ENCODE peak calls at places on chromosomes 12 and 14, in six cellular contexts. V is WTC11, L is HepG2, J is A549, O is K562, X is H1. I is an unnamed sample.

GRCh38 chr12:12365931-12366431 is 9.1 kb downstream of the BORCS5 start:
- DNase-seq in V (no peak), L (no peak), J (no peak), O (no peak), X (no peak), I (no peak)

GRCh38 chr14:105419055-105419304 is 647 bp upstream of the MTA1 start:
- DNase-seq in V (no peak), L (no peak), J (no peak), O (no peak), X (no peak), I (no peak)

GRCh38 chr12:3043406-3043805 is 33.8 kb upstream of the TSPAN9 start:
- DNase-seq in V (peak), L (no peak), J (no peak), O (no peak), X (no peak), I (no peak)

GRCh38 chr12:41932028-41932427 is 212.6 kb downstream of the GXYLT1 start:
- DNase-seq in V (no peak), L (no peak), J (no peak), O (no peak), X (no peak), I (no peak)

GRCh38 chr14:63478024-63478423 is 65.2 kb downstream of the PPP2R5E start:
- DNase-seq in V (no peak), L (no peak), J (no peak), O (no peak), X (no peak), I (no peak)

GRCh38 chr14:64656986-64657385 is 47.2 kb upstream of the PLEKHG3 start:
- DNase-seq in V (no peak), L (no peak), J (no peak), O (no peak), X (no peak), I (no peak)

GRCh38 chr12:51419473-51420228 is 5.0 kb upstream of the SLC4A8 start:
- DNase-seq in V (no peak), L (no peak), J (peak), O (peak), X (no peak), I (no peak)

GRCh38 chr12:66877886-66878285 is 199.0 kb upstream of the GRIP1 start:
- DNase-seq in V (no peak), L (no peak), J (no peak), O (no peak), X (peak), I (no peak)

GRCh38 chr14:37087520-37087919 is 84.9 kb downstream of the SLC25A21 start:
- DNase-seq in V (no peak), L (no peak), J (no peak), O (no peak), X (no peak), I (no peak)

GRCh38 chr14:37088816-37089215 is 83.6 kb downstream of the SLC25A21 start:
- DNase-seq in V (no peak), L (no peak), J (no peak), O (no peak), X (no peak), I (no peak)

GRCh38 chr14:37090026-37090425 is 82.4 kb downstream of the SLC25A21 start:
- DNase-seq in V (no peak), L (no peak), J (no peak), O (no peak), X (no peak), I (no peak)

GRCh38 chr14:37088356-37088755 is 84.0 kb downstream of the SLC25A21 start:
- DNase-seq in V (no peak), L (no peak), J (no peak), O (no peak), X (no peak), I (no peak)

DNA sequence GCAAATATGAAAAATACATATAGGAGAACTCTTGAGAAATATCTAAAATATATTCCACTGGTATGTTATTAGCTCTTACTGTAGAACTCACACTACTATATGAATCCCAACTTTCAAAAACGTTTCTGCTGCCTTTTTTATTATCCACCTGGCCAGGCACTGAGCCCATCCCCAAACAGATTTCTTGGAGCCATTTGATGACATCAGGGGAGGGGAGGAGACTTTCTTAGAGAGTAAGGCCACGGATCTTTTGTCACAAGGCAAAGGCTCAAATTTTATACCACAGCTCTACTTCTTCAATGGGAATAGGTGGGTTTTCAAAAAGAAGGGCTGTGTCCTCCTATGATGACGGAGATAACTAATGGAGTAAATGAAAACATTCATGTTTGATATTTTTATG is 83.0 kb downstream of the SLC25A21 start:
- DNase-seq in V (no peak), L (no peak), J (no peak), O (no peak), X (no peak), I (no peak)
- TF ChIP-seq JUN in V (no peak), L (no peak), J (no peak), O (no peak), X (no peak), I (no peak)

GRCh38 chr12:88578821-88579518 is 1.3 kb downstream of the KITLG start:
- DNase-seq in V (peak), L (peak), J (peak), O (no peak), X (no peak), I (peak)

GRCh38 chr12:88578274-88578673 is 2.0 kb downstream of the KITLG start:
- DNase-seq in V (no peak), L (peak), J (no peak), O (no peak), X (no peak), I (peak)

GRCh38 chr12:88579941-88580871 is at the start of gene KITLG:
- DNase-seq in V (peak), L (peak), J (peak), O (peak), X (peak), I (peak)

GRCh38 chr12:88577537-88577936 is 2.7 kb downstream of the KITLG start:
- DNase-seq in V (no peak), L (no peak), J (peak), O (no peak), X (no peak), I (peak)

DNA sequence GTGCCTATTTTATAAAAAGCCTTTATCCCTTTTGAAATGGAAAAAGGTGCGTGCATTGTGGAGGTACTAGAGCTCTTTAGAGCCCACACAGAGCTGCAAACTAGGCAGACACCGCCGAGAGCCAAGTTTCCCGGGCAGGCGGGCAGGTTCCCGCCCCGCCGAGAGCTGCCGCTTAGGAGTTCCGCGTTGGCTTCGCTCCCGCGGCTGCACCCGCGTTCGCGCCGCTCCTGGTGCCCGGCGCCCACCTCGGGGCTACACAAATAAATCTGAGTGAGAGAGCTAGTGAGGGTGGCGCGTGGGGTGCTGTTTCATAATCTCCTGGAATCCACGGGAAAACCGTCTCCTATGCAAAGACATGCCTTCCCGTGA is 715 bp downstream of the KITLG start:
- DNase-seq in V (peak), L (no peak), J (peak), O (no peak), X (no peak), I (no peak)
- TF ChIP-seq JUN in V (no peak), L (no peak), J (no peak), O (no peak), X (no peak), I (no peak)

GRCh38 chr14:40417777-40418401 is 985.7 kb upstream of the FBXO33 start:
- DNase-seq in V (peak), L (peak), J (peak), O (peak), X (peak), I (no peak)
- TF ChIP-seq JUN in V (no peak), L (no peak), J (no peak), O (no peak), X (no peak), I (no peak)

GRCh38 chr14:50213795-50214194 is 17.6 kb downstream of the SOS2 start:
- DNase-seq in V (no peak), L (no peak), J (no peak), O (no peak), X (no peak), I (no peak)

GRCh38 chr14:50215416-50215815 is 16.0 kb downstream of the SOS2 start:
- DNase-seq in V (no peak), L (no peak), J (no peak), O (no peak), X (no peak), I (no peak)

DNA sequence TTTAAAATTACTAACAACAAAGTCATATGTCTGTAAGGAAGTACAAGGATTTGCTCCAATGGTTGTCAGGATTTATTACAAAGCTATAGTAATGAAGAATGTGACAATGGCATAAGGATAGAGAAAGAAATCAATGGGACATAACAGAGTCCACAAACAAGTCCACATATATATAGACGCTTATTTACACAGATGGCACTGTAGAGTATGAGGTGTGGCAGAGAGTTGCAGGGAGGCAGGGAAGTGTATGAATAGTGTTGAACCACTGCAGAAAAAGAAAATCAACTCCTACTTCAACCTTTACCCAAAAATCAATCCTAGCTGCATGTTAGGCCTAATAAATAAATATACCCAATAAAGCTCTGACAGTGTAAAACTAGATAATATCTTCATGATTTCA is 21.3 kb downstream of the SOS2 start:
- DNase-seq in V (no peak), L (no peak), J (no peak), O (no peak), X (no peak), I (no peak)
- TF ChIP-seq JUN in V (no peak), L (no peak), J (no peak), O (no peak), X (no peak), I (no peak)

GRCh38 chr14:53409974-53410373 is 256.9 kb upstream of the DDHD1 start:
- DNase-seq in V (no peak), L (no peak), J (no peak), O (no peak), X (no peak), I (no peak)
- TF ChIP-seq JUN in V (no peak), L (no peak), J (no peak), O (no peak), X (no peak), I (peak)

GRCh38 chr12:10636611-10637010 is 23.2 kb upstream of the MAGOHB start:
- DNase-seq in V (no peak), L (no peak), J (no peak), O (no peak), X (no peak), I (no peak)

GRCh38 chr12:10636124-10636523 is 22.7 kb upstream of the MAGOHB start:
- DNase-seq in V (no peak), L (no peak), J (no peak), O (no peak), X (no peak), I (no peak)

GRCh38 chr12:10634427-10634826 is 21.0 kb upstream of the MAGOHB start:
- DNase-seq in V (no peak), L (peak), J (no peak), O (no peak), X (no peak), I (no peak)

GRCh38 chr12:10632226-10632625 is 18.8 kb upstream of the MAGOHB start:
- DNase-seq in V (no peak), L (no peak), J (no peak), O (no peak), X (no peak), I (no peak)

DNA sequence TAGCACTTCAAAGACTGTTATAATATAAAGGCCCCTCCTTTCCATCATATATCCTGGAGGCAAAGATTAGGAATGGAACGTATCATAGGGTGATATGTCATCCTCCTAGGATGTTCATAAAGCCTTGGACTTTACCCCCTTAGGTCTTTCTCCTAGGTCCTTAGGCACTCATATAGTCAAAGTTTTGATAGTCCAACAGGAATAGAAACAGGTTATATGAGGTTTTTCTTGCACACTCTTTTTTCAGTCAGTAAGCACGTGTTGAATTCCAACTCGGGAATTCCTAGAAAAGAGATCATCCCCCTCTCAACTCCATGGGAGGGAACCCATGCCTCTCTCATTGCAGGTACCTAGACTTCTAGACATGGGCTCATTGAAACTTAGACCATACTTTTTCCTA is 20.1 kb upstream of the MAGOHB start:
- DNase-seq in V (no peak), L (no peak), J (no peak), O (no peak), X (no peak), I (no peak)
- TF ChIP-seq JUN in V (no peak), L (no peak), J (no peak), O (no peak), X (no peak), I (no peak)

DNA sequence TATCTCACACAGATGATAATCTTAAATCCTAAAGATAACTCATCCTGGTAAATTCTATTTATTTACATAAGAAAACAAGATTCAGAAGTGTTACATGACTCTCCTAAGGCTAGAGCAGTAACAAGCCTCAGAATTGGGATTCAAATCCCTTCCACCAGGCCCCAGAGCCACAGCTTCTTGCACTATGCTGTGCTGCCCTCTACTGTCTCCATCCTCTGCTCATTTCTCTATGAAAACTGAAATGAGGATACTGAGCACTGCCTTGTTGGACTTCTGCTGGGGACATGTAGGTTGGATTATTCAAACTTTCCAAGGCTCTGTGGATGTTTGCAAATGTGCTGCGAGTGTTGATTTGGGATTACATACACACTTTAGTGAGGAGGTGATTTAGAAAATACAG is 23.5 kb upstream of the C12orf50 start:
- DNase-seq in V (peak), L (peak), J (no peak), O (peak), X (no peak), I (peak)
- TF ChIP-seq JUN in V (no peak), L (no peak), J (no peak), O (no peak), X (no peak), I (no peak)

GRCh38 chr12:130873825-130874224 is 2.0 kb downstream of the RAN start:
- DNase-seq in V (no peak), L (no peak), J (no peak), O (no peak), X (no peak), I (no peak)
- TF ChIP-seq JUN in V (no peak), L (no peak), J (no peak), O (no peak), X (no peak), I (no peak)

GRCh38 chr12:31214626-31215520 is 111.1 kb downstream of the SINHCAF start:
- DNase-seq in V (no peak), L (no peak), J (no peak), O (no peak), X (no peak), I (no peak)

GRCh38 chr12:31218203-31219025 is 107.5 kb downstream of the SINHCAF start:
- DNase-seq in V (peak), L (no peak), J (no peak), O (no peak), X (no peak), I (no peak)

GRCh38 chr12:31217356-31218130 is 108.4 kb downstream of the SINHCAF start:
- DNase-seq in V (no peak), L (no peak), J (no peak), O (no peak), X (no peak), I (no peak)

GRCh38 chr12:31216479-31216878 is 109.5 kb downstream of the SINHCAF start:
- DNase-seq in V (no peak), L (no peak), J (no peak), O (no peak), X (no peak), I (no peak)

GRCh38 chr12:31215521-31216232 is 110.3 kb downstream of the SINHCAF start:
- DNase-seq in V (no peak), L (no peak), J (no peak), O (no peak), X (no peak), I (no peak)
- TF ChIP-seq JUN in V (no peak), L (no peak), J (no peak), O (no peak), X (no peak), I (no peak)